ENCODE peak calls at places on chromosomes 1 and 21, in five cellular contexts. X, D, F, N and K are unnamed samples.

GRCh38 chr21:26972131-26972707 is 5.3 kb upstream of the ADAMTS5 start:
- DNase-seq in D (no peak), N (no peak), F (no peak), X (no peak), K (no peak)

GRCh38 chr1:154414606-154415005 is 9.5 kb downstream of the IL6R start:
- DNase-seq in F (no peak), X (no peak), N (no peak), D (no peak), K (no peak)

GRCh38 chr1:228697209-228698016 is 37.9 kb upstream of the RHOU start:
- DNase-seq in F (peak; percentile 56), D (no peak), X (no peak), N (no peak), K (peak; percentile 60)

GRCh38 chr1:5730272-5731109 is 261.7 kb downstream of the NPHP4 start:
- DNase-seq in X (no peak), F (no peak), N (no peak), D (no peak), K (no peak)

GRCh38 chr1:47840338-47840737 is 156.8 kb downstream of the TRABD2B start:
- DNase-seq in D (no peak), X (no peak), F (no peak), N (no peak), K (no peak)

GRCh38 chr1:239874831-239875230 is 216.9 kb upstream of the FMN2 start:
- DNase-seq in D (no peak), F (no peak), N (no peak), X (no peak), K (no peak)

GRCh38 chr1:232450626-232451025 is 179.3 kb downstream of the SIPA1L2 start:
- DNase-seq in X (no peak), D (no peak), F (no peak), N (no peak), K (no peak)

GRCh38 chr1:230232352-230232751 is 165.3 kb downstream of the GALNT2 start:
- DNase-seq in X (no peak), D (no peak), N (no peak), F (no peak), K (no peak)

GRCh38 chr1:172352435-172352834 is 68.0 kb upstream of the C1orf105 start:
- DNase-seq in X (no peak), F (peak; percentile 26), D (peak; percentile 75), N (no peak), K (no peak)

GRCh38 chr1:221740260-221740830 is 1.5 kb downstream of the DUSP10 start:
- DNase-seq in F (no peak), D (no peak), X (no peak), N (no peak), K (no peak)

GRCh38 chr1:170665625-170666024 is 1.7 kb downstream of the PRRX1 start:
- DNase-seq in X (no peak), D (no peak), F (no peak), N (no peak), K (no peak)

GRCh38 chr1:94038511-94038910 is 82.4 kb downstream of the ABCA4 start:
- DNase-seq in N (no peak), F (no peak), D (no peak), X (no peak), K (no peak)

GRCh38 chr1:28122183-28122582 is 33.8 kb upstream of the EYA3 start:
- DNase-seq in F (peak; percentile 32), D (no peak), N (no peak), X (peak; percentile 47), K (no peak)

GRCh38 chr1:229693124-229693523 is 67.1 kb downstream of the URB2 start:
- DNase-seq in X (no peak), F (no peak), N (no peak), D (no peak), K (no peak)

GRCh38 chr1:197541411-197541810 is 233.9 kb downstream of the DENND1B start:
- DNase-seq in F (no peak), D (no peak), N (no peak), X (no peak), K (no peak)

GRCh38 chr1:108955881-108956280 is 7.4 kb downstream of the CLCC1 start:
- DNase-seq in F (no peak), X (no peak), N (no peak), D (no peak), K (no peak)

GRCh38 chr1:110686188-110686587 is 11.4 kb upstream of the KCNA3 start:
- DNase-seq in X (no peak), F (no peak), D (no peak), N (no peak), K (no peak)

GRCh38 chr1:34808051-34808810 is 15.4 kb downstream of the GJA4 start:
- DNase-seq in X (no peak), F (no peak), D (no peak), N (no peak), K (no peak)

GRCh38 chr1:6317101-6317760 is 56.3 kb upstream of the GPR153 start:
- DNase-seq in D (no peak), F (peak; percentile 24), X (peak; percentile 47), N (no peak), K (no peak)

GRCh38 chr1:209549384-209550001 is 34.0 kb upstream of the CAMK1G start:
- DNase-seq in X (no peak), N (no peak), F (no peak), D (no peak), K (no peak)

GRCh38 chr1:242877229-242877628 is 352.7 kb upstream of the PLD5 start:
- DNase-seq in X (no peak), F (no peak), D (no peak), N (no peak), K (no peak)

GRCh38 chr21:46154955-46155513 is 345 bp downstream of the FTCD start:
- DNase-seq in D (no peak), N (no peak), F (no peak), X (no peak), K (no peak)

GRCh38 chr1:6506210-6507036 is 15.0 kb upstream of the PLEKHG5 start:
- DNase-seq in D (no peak), F (no peak), X (no peak), N (no peak), K (no peak)

GRCh38 chr21:26842976-26843911 is 2.0 kb downstream of the ADAMTS1 start:
- DNase-seq in D (peak; percentile 57), X (peak; percentile 88), F (peak; percentile 96), N (peak; percentile 66), K (no peak)

GRCh38 chr1:150165622-150166612 is 16.2 kb downstream of the PLEKHO1 start:
- DNase-seq in N (no peak), F (peak; percentile 57), X (peak; percentile 26), D (no peak), K (peak; percentile 39)

GRCh38 chr1:1434131-1434811 is 1.2 kb upstream of the VWA1 start:
- DNase-seq in X (peak; percentile 24), N (no peak), D (no peak), F (no peak), K (peak; percentile 53)

GRCh38 chr1:21914880-21915640 is 22.1 kb downstream of the HSPG2 start:
- DNase-seq in F (no peak), X (no peak), D (no peak), N (no peak), K (no peak)

GRCh38 chr1:172746091-172746949 is 87.4 kb downstream of the FASLG start:
- DNase-seq in D (peak; percentile 79), N (peak; percentile 22), X (peak; percentile 81), F (peak; percentile 99), K (peak; percentile 66)

GRCh38 chr1:209302777-209303642 is 280.5 kb upstream of the CAMK1G start:
- DNase-seq in F (no peak), X (no peak), D (no peak), N (no peak), K (no peak)

GRCh38 chr1:39369568-39369967 is 121.9 kb upstream of the BMP8A start:
- DNase-seq in F (no peak), N (no peak), D (no peak), X (no peak), K (no peak)

GRCh38 chr1:67170751-67171573 is 4.7 kb downstream of the IL23R start:
- DNase-seq in N (no peak), X (no peak), F (no peak), D (no peak), K (no peak)

GRCh38 chr1:43267291-43267805 is 2.4 kb upstream of the TMEM125 start:
- DNase-seq in D (no peak), N (no peak), X (peak; percentile 85), F (peak; percentile 55), K (no peak)

GRCh38 chr1:61973100-61973837 is 221.4 kb upstream of the L1TD1 start:
- DNase-seq in X (no peak), D (no peak), F (no peak), N (no peak), K (no peak)

GRCh38 chr1:9835758-9836631 is 12.2 kb upstream of the CLSTN1 start:
- DNase-seq in D (no peak), F (no peak), N (no peak), X (peak; percentile 46), K (peak; percentile 42)